ENCODE peak calls at places on chromosomes 12 and 14, in seven cellular contexts. C, E, Y, Z, F, O and J are unnamed samples. For H3K4me1, the result is how much of the 10 kb centered on the place peaks cover.

GRCh38 chr12:106248849-106249371 is 1.1 kb upstream of the CKAP4 start:
- DNase-seq in C (peak), E (peak), Y (peak), Z (peak), F (peak), O (no peak), J (peak)

GRCh38 chr12:238736-239398 is 23.8 kb downstream of the SLC6A13 start:
- DNase-seq in C (no peak), E (no peak), Y (no peak), Z (no peak), F (no peak), O (no peak), J (no peak)

GRCh38 chr12:108457006-108457733 is 57.9 kb upstream of the FICD start:
- DNase-seq in C (peak), E (peak), Y (peak), Z (peak), F (peak), O (peak), J (peak)

GRCh38 chr14:55133416-55133815 is 4.4 kb downstream of the LGALS3 start:
- DNase-seq in C (no peak), E (peak), Y (peak), Z (peak), F (peak), O (peak), J (no peak)

GRCh38 chr12:43576162-43576561 is 24.2 kb upstream of the ADAMTS20 start:
- DNase-seq in C (no peak), E (no peak), Y (no peak), Z (no peak), F (no peak), O (no peak), J (no peak)

GRCh38 chr12:109581856-109582255 is 8.3 kb downstream of the MVK start:
- DNase-seq in C (no peak), E (peak), Y (peak), Z (peak), F (peak), O (no peak), J (peak)

GRCh38 chr14:56342419-56342901 is 224.2 kb downstream of the PELI2 start:
- DNase-seq in C (no peak), E (peak), Y (peak), Z (peak), F (peak), O (no peak), J (peak)

GRCh38 chr12:29616664-29617409 is 119.4 kb upstream of the OVCH1 start:
- DNase-seq in C (peak), E (peak), Y (peak), Z (peak), F (peak), O (peak), J (peak)

GRCh38 chr12:26741828-26742227 is 91.2 kb downstream of the ITPR2 start:
- DNase-seq in C (no peak), E (no peak), Y (no peak), Z (no peak), F (no peak), O (no peak), J (no peak)

GRCh38 chr12:16385779-16386646 is 38.6 kb downstream of the MGST1 start:
- DNase-seq in C (peak), E (peak), Y (peak), Z (peak), F (peak), O (no peak), J (peak)

GRCh38 chr12:129096184-129096583 is 242.9 kb downstream of the GLT1D1 start:
- DNase-seq in C (no peak), E (no peak), Y (no peak), Z (no peak), F (no peak), O (no peak), J (no peak)

GRCh38 chr12:112837629-112838191 is 46.2 kb downstream of the RPH3A start:
- DNase-seq in C (peak), E (peak), Y (peak), Z (peak), F (peak), O (no peak), J (peak)

GRCh38 chr12:5210179-5210917 is 166.7 kb downstream of the KCNA5 start:
- DNase-seq in C (no peak), E (no peak), Y (no peak), Z (no peak), F (no peak), O (no peak), J (no peak)

GRCh38 chr14:90300649-90301048 is 31.1 kb downstream of the NRDE2 start:
- DNase-seq in C (no peak), E (peak), Y (peak), Z (peak), F (peak), O (no peak), J (no peak)

GRCh38 chr12:52246720-52247621 is 13.9 kb downstream of the KRT7 start:
- DNase-seq in C (peak), E (no peak), Y (no peak), Z (no peak), F (no peak), O (peak), J (no peak)

GRCh38 chr12:52244615-52244994 is 11.6 kb downstream of the KRT7 start:
- DNase-seq in C (peak), E (peak), Y (no peak), Z (no peak), F (no peak), O (no peak), J (no peak)

GRCh38 chr12:52243774-52244614 is 11.0 kb downstream of the KRT7 start:
- DNase-seq in C (peak), E (peak), Y (peak), Z (peak), F (peak), O (no peak), J (peak)

GRCh38 chr12:52245962-52246577 is 13.0 kb downstream of the KRT7 start:
- DNase-seq in C (peak), E (no peak), Y (no peak), Z (no peak), F (no peak), O (no peak), J (no peak)

GRCh38 chr12:52245259-52245961 is 12.4 kb downstream of the KRT7 start:
- DNase-seq in C (peak), E (no peak), Y (no peak), Z (no peak), F (no peak), O (no peak), J (no peak)
- H3K4me1 ChIP-seq in C (half or more), E (under half), Y (under half), Z (under half), F (under half), O (half or more), J (under half)

GRCh38 chr12:6604254-6605029 is 2.7 kb downstream of the CHD4 start:
- DNase-seq in C (no peak), E (peak), Y (peak), Z (no peak), F (no peak), O (no peak), J (no peak)
- H3K9ac ChIP-seq in C (peak), E (peak), Y (peak), Z (peak), F (peak), O (peak), J (peak)

DNA sequence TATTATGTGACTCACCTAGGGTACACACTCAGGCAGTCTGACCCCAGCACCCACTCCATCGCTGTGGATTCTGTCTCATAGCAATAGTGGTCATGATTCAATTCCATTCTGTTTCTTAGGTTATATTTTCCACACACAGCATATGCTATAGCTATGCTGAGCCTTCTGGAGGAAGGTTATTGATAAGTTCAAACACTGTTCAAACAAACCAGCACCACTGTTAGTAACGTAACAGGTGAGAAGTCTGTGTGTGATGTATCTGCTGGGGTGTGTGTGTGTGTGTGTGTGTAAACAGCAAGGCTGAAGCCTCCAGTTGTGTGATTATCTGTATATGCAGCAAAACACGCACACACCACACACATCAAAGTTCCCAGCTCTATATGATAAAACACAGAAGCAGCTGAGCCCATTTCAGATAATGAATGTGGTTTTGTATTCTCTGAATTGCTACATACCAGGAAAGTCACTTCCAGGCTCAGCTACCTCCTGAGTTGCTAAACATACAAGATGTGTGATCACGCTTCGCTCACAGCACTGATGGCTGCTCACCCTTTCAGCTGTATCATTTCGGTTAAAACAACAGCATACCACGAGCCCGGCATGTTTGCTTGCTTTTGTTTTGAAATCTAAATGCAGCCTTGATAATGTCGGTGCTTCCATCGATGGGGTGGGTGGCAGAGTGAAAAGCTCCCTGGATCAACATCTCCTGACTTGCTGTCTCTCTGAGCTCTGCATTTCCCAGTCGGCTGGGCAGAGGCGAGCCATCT is 6.8 kb upstream of the SYNE3 start:
- DNase-seq in C (peak), E (no peak), Y (no peak), Z (peak), F (no peak), O (no peak), J (no peak)
- H3K4me1 ChIP-seq in C (under half), E (half or more), Y (half or more), Z (under half), F (under half), O (half or more), J (half or more)

DNA sequence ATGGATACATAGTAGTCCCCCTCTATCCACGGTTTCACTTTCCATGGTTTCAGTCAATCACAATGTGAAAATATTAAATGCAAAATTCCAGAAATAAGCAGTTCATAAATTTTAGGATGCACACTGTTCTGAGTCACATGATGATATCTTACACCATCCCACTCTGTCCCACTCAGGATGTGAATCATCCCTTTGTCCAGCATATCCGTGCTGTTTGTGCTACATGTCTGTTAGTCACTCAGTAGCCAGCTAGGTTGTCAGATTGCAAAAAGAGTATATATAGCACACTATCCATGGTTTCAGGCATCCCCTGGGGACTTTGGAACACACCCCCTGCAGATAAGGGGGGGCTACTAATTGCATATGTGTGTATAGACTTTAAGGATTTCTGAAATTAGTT is 8.1 kb upstream of the NAA30 start:
- DNase-seq in C (peak), E (peak), Y (peak), Z (peak), F (peak), O (no peak), J (peak)
- H3K9ac ChIP-seq in C (no peak), E (no peak), Y (peak), Z (no peak), F (no peak), O (no peak), J (no peak)